ENCODE peak calls at places on chromosome 7, in six cellular contexts. F is endothelial cell of umbilical vein, T is A673, Y is neural progenitor cell, W is AG10803, Q is GM23338. M is an unnamed sample.

GRCh38 chr7:43492906-43493305 is 90.0 kb upstream of the STK17A start:
- DNase-seq in F (no peak), W (no peak), Q (no peak), T (no peak), Y (no peak), M (no peak)

GRCh38 chr7:128884561-128885369 is 22.1 kb downstream of the ATP6V1F start:
- DNase-seq in T (no peak), Y (no peak), Q (no peak), F (no peak), W (no peak), M (no peak)

GRCh38 chr7:73437091-73437490 is 3.5 kb downstream of the FZD9 start:
- DNase-seq in W (no peak), Y (no peak), F (no peak), Q (no peak), T (no peak), M (no peak)

GRCh38 chr7:28530175-28531142 is 118.1 kb downstream of the CREB5 start:
- DNase-seq in Y (no peak), F (peak), W (no peak), Q (peak), T (no peak), M (peak)

GRCh38 chr7:37961251-37961650 is 40.8 kb downstream of the EPDR1 start:
- DNase-seq in Y (no peak), F (no peak), T (no peak), W (no peak), Q (no peak), M (no peak)

GRCh38 chr7:25187932-25188331 is 40.4 kb downstream of the NPVF start:
- DNase-seq in T (no peak), W (no peak), F (no peak), Y (no peak), Q (peak), M (no peak)

GRCh38 chr7:92609921-92610518 is 19.8 kb upstream of the FAM133B start:
- DNase-seq in Q (peak), Y (no peak), F (peak), W (peak), T (peak), M (peak)

GRCh38 chr7:142583424-142583823 is 165.8 kb upstream of the PRSS1 start:
- DNase-seq in Q (no peak), T (no peak), Y (peak), F (peak), W (peak), M (peak)

GRCh38 chr7:124856299-124856888 is 73.2 kb downstream of the POT1 start:
- DNase-seq in Q (peak), W (peak), T (peak), Y (peak), F (peak), M (peak)

GRCh38 chr7:158475679-158476052 is 112.0 kb downstream of the PTPRN2 start:
- DNase-seq in T (no peak), F (no peak), Y (no peak), W (no peak), Q (no peak), M (no peak)

GRCh38 chr7:116727432-116728009 is 55.5 kb downstream of the MET start:
- DNase-seq in Y (no peak), Q (no peak), F (no peak), W (no peak), T (no peak), M (no peak)

GRCh38 chr7:50826371-50827172 is 43.9 kb upstream of the GRB10 start:
- DNase-seq in Y (no peak), W (peak), F (peak), Q (no peak), T (no peak), M (peak)

GRCh38 chr7:11332865-11333228 is 359.2 kb downstream of the PHF14 start:
- DNase-seq in Q (no peak), Y (no peak), T (no peak), F (no peak), W (no peak), M (no peak)

GRCh38 chr7:43475983-43476382 is 106.9 kb upstream of the STK17A start:
- DNase-seq in W (no peak), Q (no peak), T (no peak), Y (no peak), F (no peak), M (no peak)

GRCh38 chr7:47034180-47034579 is 547.7 kb downstream of the TNS3 start:
- DNase-seq in F (no peak), Y (no peak), W (peak), Q (no peak), T (no peak), M (no peak)

GRCh38 chr7:1978656-1979590 is 253.8 kb downstream of the MAD1L1 start:
- DNase-seq in T (no peak), F (no peak), Y (no peak), W (no peak), Q (no peak), M (no peak)

GRCh38 chr7:159096736-159097581 is 47.7 kb downstream of the VIPR2 start:
- DNase-seq in W (no peak), Q (no peak), T (no peak), Y (no peak), F (no peak), M (no peak)

GRCh38 chr7:75649462-75649861 is 89.3 kb downstream of the HIP1 start:
- DNase-seq in F (peak), Q (no peak), T (no peak), W (no peak), Y (no peak), M (no peak)

GRCh38 chr7:80440908-80441307 is 71.0 kb downstream of the GNAT3 start:
- DNase-seq in W (peak), F (no peak), Y (no peak), T (no peak), Q (no peak), M (peak)

GRCh38 chr7:155618708-155619633 is 25.5 kb upstream of the RBM33 start:
- DNase-seq in F (no peak), T (no peak), W (no peak), Q (peak), Y (no peak), M (peak)

GRCh38 chr7:105261689-105262088 is 127.0 kb downstream of the SRPK2 start:
- DNase-seq in Q (no peak), F (no peak), Y (no peak), T (peak), W (no peak), M (no peak)

GRCh38 chr7:100486753-100487446 is 3.2 kb downstream of the NYAP1 start:
- DNase-seq in F (no peak), Y (peak), W (peak), Q (peak), T (peak), M (peak)

GRCh38 chr7:66167773-66168367 is 37.3 kb upstream of the TPST1 start:
- DNase-seq in T (no peak), Q (no peak), F (peak), Y (no peak), W (peak), M (peak)

GRCh38 chr7:145313601-145314000 is 477.7 kb upstream of the TPK1 start:
- DNase-seq in F (no peak), Q (no peak), Y (no peak), T (no peak), W (no peak), M (no peak)

GRCh38 chr7:44244282-44244681 is 43.5 kb downstream of the YKT6 start:
- DNase-seq in T (peak), W (no peak), Y (peak), Q (peak), F (peak), M (no peak)

GRCh38 chr7:29957921-29958320 is 31.7 kb downstream of the SCRN1 start:
- DNase-seq in F (no peak), W (no peak), T (no peak), Y (no peak), Q (no peak), M (no peak)

GRCh38 chr7:29956477-29956836 is 33.1 kb downstream of the SCRN1 start:
- DNase-seq in Q (no peak), F (no peak), T (no peak), Y (no peak), W (no peak), M (no peak)

GRCh38 chr7:29957521-29957920 is 32.1 kb downstream of the SCRN1 start:
- DNase-seq in W (no peak), F (no peak), Q (no peak), T (no peak), Y (no peak), M (no peak)

GRCh38 chr7:29955075-29955792 is 34.4 kb downstream of the SCRN1 start:
- DNase-seq in Y (no peak), T (no peak), F (no peak), W (no peak), Q (no peak), M (no peak)

GRCh38 chr7:29955799-29956476 is 33.7 kb downstream of the SCRN1 start:
- DNase-seq in Y (no peak), T (no peak), F (no peak), Q (no peak), W (no peak), M (no peak)
- H3K4me3 ChIP-seq in Y (no peak), T (no peak), F (no peak), Q (no peak), W (no peak), M (no peak)

GRCh38 chr7:137527634-137528033 is 184.1 kb upstream of the PTN start:
- DNase-seq in Q (no peak), Y (no peak), W (no peak), T (no peak), F (no peak), M (no peak)

GRCh38 chr7:137535579-137535978 is 192.0 kb upstream of the PTN start:
- DNase-seq in W (no peak), Y (no peak), T (no peak), Q (no peak), F (no peak), M (no peak)

DNA sequence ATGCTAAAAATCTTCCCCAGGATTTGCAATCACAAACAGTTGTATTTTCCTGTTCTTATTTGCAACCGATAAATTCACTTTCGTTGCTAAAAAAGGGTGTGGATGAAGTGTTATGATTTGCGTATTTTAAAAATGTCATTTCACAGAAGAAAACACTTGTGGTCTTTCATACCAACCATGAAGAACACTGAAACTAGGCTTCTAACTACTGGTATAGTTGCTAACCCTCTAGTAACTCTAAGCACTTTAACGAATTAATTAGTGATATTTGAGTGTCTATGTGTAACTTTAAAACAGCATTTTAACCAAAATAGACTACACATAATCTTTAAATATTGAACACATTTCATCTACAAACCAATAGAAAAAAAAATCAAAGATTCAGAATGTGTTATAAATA is 188.1 kb upstream of the PTN start:
- DNase-seq in W (no peak), F (no peak), Y (no peak), Q (no peak), T (no peak), M (no peak)
- H3K4me3 ChIP-seq in W (no peak), F (no peak), Y (no peak), Q (no peak), T (no peak), M (no peak)

DNA sequence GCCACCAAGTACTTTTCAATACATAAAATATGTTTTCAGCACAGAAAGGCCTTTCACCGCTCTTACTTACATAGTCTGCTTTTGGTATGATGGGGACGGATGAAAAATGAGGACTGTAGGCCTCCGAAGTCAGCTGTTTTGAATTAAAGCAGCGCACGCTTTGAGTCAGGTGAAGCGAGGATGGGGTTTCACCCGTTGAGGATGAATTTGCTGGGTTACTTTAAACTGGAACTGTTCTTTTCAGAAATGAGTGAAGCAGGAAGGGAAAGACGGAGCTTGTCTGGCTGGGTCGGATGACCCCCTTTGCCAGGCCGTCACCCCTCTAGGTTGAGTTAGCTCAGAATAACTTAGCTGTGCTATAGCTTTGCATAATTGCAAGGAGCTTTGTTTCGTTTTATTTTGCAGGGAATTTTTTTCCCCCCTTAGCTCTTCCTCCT is 40.0 kb downstream of the CUX1 start:
- DNase-seq in W (no peak), T (no peak), F (no peak), Q (no peak), Y (no peak), M (no peak)
- H3K4me3 ChIP-seq in W (no peak), T (no peak), F (no peak), Q (no peak), Y (no peak), M (no peak)

DNA sequence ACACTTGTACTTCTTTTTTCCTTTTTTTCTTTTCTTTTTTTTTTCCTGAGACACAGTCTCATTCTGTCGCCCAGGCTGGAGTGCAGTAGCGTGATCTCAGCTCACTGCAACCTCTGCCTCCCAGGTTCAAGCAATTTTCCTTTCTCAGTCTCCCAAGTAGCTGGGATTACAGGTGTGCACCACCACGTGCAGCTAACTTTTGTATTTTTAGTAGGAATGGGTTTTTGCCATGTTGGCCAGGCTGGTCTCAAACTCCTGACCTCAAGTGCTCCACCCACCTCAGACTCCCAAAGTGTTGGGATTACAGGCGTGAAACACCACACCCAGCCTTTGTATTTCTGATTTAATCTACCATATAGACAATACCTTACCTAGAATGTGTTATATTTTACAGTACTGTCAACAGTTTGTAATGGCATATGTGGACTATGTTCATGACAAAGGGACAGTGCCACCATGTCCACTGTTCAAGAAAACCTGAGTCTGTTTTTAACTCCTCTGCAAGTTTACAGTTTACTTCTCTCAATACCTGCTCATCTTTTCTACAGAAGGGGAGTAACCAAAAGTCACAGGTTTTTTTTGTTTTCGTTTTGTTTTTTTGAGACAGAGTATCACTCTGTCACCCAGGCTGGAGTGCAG is 223.8 kb upstream of the KLF14 start:
- DNase-seq in Q (no peak), Y (no peak), W (no peak), T (no peak), F (no peak), M (no peak)
- H3K4me3 ChIP-seq in Q (no peak), Y (no peak), W (no peak), T (peak), F (no peak), M (no peak)

GRCh38 chr7:139829654-139830130 is 628 bp downstream of the TBXAS1 start:
- DNase-seq in F (peak), T (peak), Y (no peak), Q (no peak), W (no peak), M (peak)
- H3K4me3 ChIP-seq in F (no peak), T (no peak), Y (no peak), Q (no peak), W (no peak), M (no peak)

GRCh38 chr7:87032604-87033003 is 26.9 kb downstream of the ELAPOR2 start:
- DNase-seq in Q (no peak), W (no peak), T (no peak), F (no peak), Y (no peak), M (no peak)
- H3K4me3 ChIP-seq in Q (no peak), W (no peak), T (no peak), F (no peak), Y (no peak), M (no peak)

GRCh38 chr7:55081067-55081853 is 62.4 kb downstream of the EGFR start:
- DNase-seq in T (no peak), Y (no peak), Q (no peak), F (no peak), W (peak), M (no peak)

GRCh38 chr7:55075464-55075971 is 56.7 kb downstream of the EGFR start:
- DNase-seq in T (no peak), W (peak), Y (no peak), Q (no peak), F (no peak), M (no peak)

GRCh38 chr7:55080000-55080629 is 61.3 kb downstream of the EGFR start:
- DNase-seq in Q (no peak), Y (no peak), W (no peak), F (no peak), T (no peak), M (no peak)

GRCh38 chr7:55078465-55079372 is 59.9 kb downstream of the EGFR start:
- DNase-seq in F (no peak), W (no peak), Y (peak), Q (peak), T (no peak), M (no peak)

DNA sequence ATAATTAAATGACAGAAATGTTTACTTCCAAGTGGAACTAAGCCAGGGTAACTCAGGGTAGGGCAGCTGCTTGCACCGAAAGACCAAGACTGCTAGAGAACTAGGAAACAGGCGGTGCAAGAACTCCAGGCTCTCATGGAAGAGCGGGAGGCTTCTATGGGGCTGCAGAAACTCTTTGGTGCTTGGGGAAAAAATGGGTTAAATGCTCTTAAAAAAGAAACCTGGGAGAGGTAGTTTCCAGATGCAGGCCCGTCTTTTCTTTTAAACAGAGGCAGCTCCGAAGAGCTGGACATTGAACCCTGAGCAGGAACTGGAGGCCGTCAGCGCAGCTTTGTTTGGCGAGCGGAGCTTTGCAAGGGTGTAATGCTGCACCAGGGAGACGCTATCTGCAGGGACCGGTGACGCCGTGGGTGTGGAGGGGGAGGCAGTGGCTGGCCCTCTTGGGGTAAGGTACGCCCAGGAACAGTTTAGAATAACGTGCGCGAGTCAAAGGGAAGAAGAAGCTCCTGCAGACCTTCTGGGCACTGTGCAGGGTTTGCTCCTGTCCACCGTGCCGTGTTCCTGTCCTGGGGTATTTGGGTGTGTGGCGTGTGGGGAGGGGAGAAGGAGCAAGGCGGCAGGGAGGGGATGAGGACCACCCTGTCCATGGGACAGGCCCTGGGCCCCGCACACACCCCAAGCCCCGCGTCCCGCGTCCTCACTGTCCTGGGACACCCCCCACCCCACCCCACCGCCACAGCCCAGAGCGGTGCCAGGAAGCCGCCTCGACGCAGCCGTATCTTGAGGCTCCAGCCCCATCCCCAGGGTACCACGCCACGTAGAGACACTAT is 59.0 kb downstream of the EGFR start:
- DNase-seq in W (no peak), F (no peak), Y (no peak), T (no peak), Q (no peak), M (no peak)
- H3K4me3 ChIP-seq in W (no peak), F (no peak), Y (no peak), T (no peak), Q (no peak), M (no peak)